ENCODE peak calls at places on chromosomes 1 and 21, in seven cellular contexts. One of them, this sample, is unnamed.
A peak's percentile ranks its signal among the peaks of the same experiment; 100 is the strongest.

GRCh38 chr1:153544453-153545066 is 1.0 kb downstream of the S100A4 start:
- DNase-seq in WTC11: no peak
- DNase-seq in mesothelial cell of epicardium: no peak
- DNase-seq in H9: no peak
- DNase-seq in PC-3: no peak
- DNase-seq in progenitor cell of endocrine pancreas: no peak
- DNase-seq in endothelial cell: no peak
- DNase-seq in this sample: no peak

GRCh38 chr1:154758346-154758745 is 111.7 kb downstream of the KCNN3 start:
- DNase-seq in H9: no peak
- DNase-seq in endothelial cell: no peak
- DNase-seq in mesothelial cell of epicardium: peak; percentile 35
- DNase-seq in WTC11: no peak
- DNase-seq in progenitor cell of endocrine pancreas: no peak
- DNase-seq in PC-3: no peak
- DNase-seq in this sample: no peak

GRCh38 chr1:20636785-20637347 is 3.6 kb downstream of the PINK1 start:
- DNase-seq in WTC11: no peak
- DNase-seq in endothelial cell: no peak
- DNase-seq in PC-3: no peak
- DNase-seq in progenitor cell of endocrine pancreas: no peak
- DNase-seq in mesothelial cell of epicardium: no peak
- DNase-seq in H9: no peak
- DNase-seq in this sample: no peak

GRCh38 chr1:235932090-235932510 is 65.4 kb upstream of the LYST start:
- DNase-seq in H9: no peak
- DNase-seq in endothelial cell: no peak
- DNase-seq in WTC11: no peak
- DNase-seq in progenitor cell of endocrine pancreas: no peak
- DNase-seq in mesothelial cell of epicardium: no peak
- DNase-seq in PC-3: no peak
- DNase-seq in this sample: no peak

GRCh38 chr1:53721088-53721487 is 17.9 kb downstream of the GLIS1 start:
- DNase-seq in mesothelial cell of epicardium: no peak
- DNase-seq in H9: no peak
- DNase-seq in progenitor cell of endocrine pancreas: no peak
- DNase-seq in PC-3: no peak
- DNase-seq in WTC11: no peak
- DNase-seq in endothelial cell: no peak
- DNase-seq in this sample: no peak

GRCh38 chr1:17967623-17968022 is 140.0 kb upstream of the IGSF21 start:
- DNase-seq in endothelial cell: no peak
- DNase-seq in H9: no peak
- DNase-seq in WTC11: no peak
- DNase-seq in progenitor cell of endocrine pancreas: no peak
- DNase-seq in mesothelial cell of epicardium: no peak
- DNase-seq in PC-3: no peak
- DNase-seq in this sample: no peak

GRCh38 chr21:46457801-46458314 is 833 bp upstream of the DIP2A start:
- DNase-seq in PC-3: peak; percentile 25
- DNase-seq in WTC11: no peak
- DNase-seq in H9: peak; percentile 37
- DNase-seq in progenitor cell of endocrine pancreas: peak; percentile 19
- DNase-seq in mesothelial cell of epicardium: no peak
- DNase-seq in endothelial cell: no peak
- DNase-seq in this sample: no peak

GRCh38 chr1:94542088-94542671 is 621 bp upstream of the F3 start:
- DNase-seq in progenitor cell of endocrine pancreas: no peak
- DNase-seq in mesothelial cell of epicardium: no peak
- DNase-seq in PC-3: peak; percentile 12
- DNase-seq in WTC11: peak; percentile 39
- DNase-seq in endothelial cell: no peak
- DNase-seq in H9: no peak
- DNase-seq in this sample: no peak

GRCh38 chr1:161884475-161884874 is 118.4 kb downstream of the ATF6 start:
- DNase-seq in H9: no peak
- DNase-seq in progenitor cell of endocrine pancreas: no peak
- DNase-seq in WTC11: no peak
- DNase-seq in mesothelial cell of epicardium: no peak
- DNase-seq in endothelial cell: no peak
- DNase-seq in PC-3: peak; percentile 31
- DNase-seq in this sample: no peak

GRCh38 chr1:108089482-108089881 is 110.7 kb downstream of the SLC25A24 start:
- DNase-seq in progenitor cell of endocrine pancreas: no peak
- DNase-seq in H9: no peak
- DNase-seq in WTC11: no peak
- DNase-seq in PC-3: no peak
- DNase-seq in mesothelial cell of epicardium: no peak
- DNase-seq in endothelial cell: no peak
- DNase-seq in this sample: no peak

GRCh38 chr1:190560161-190560681 is 82.6 kb upstream of the BRINP3 start:
- DNase-seq in mesothelial cell of epicardium: no peak
- DNase-seq in endothelial cell: no peak
- DNase-seq in PC-3: no peak
- DNase-seq in WTC11: no peak
- DNase-seq in H9: no peak
- DNase-seq in progenitor cell of endocrine pancreas: no peak
- DNase-seq in this sample: no peak

GRCh38 chr21:44051462-44051941 is 39.4 kb downstream of the TRAPPC10 start:
- DNase-seq in mesothelial cell of epicardium: no peak
- DNase-seq in PC-3: no peak
- DNase-seq in endothelial cell: no peak
- DNase-seq in H9: no peak
- DNase-seq in progenitor cell of endocrine pancreas: no peak
- DNase-seq in WTC11: no peak
- DNase-seq in this sample: no peak

GRCh38 chr1:34743775-34744174 is 11.1 kb upstream of the GJB5 start:
- DNase-seq in progenitor cell of endocrine pancreas: no peak
- DNase-seq in PC-3: no peak
- DNase-seq in H9: no peak
- DNase-seq in mesothelial cell of epicardium: no peak
- DNase-seq in WTC11: no peak
- DNase-seq in endothelial cell: no peak
- DNase-seq in this sample: no peak

GRCh38 chr1:147177611-147178370 is 5.5 kb upstream of the PRKAB2 start:
- DNase-seq in PC-3: peak; percentile 64
- DNase-seq in mesothelial cell of epicardium: no peak
- DNase-seq in endothelial cell: no peak
- DNase-seq in progenitor cell of endocrine pancreas: no peak
- DNase-seq in H9: peak; percentile 37
- DNase-seq in WTC11: no peak
- DNase-seq in this sample: no peak

GRCh38 chr1:36525166-36525565 is 42.5 kb upstream of the CSF3R start:
- DNase-seq in mesothelial cell of epicardium: no peak
- DNase-seq in PC-3: no peak
- DNase-seq in progenitor cell of endocrine pancreas: no peak
- DNase-seq in endothelial cell: no peak
- DNase-seq in WTC11: no peak
- DNase-seq in H9: no peak
- DNase-seq in this sample: no peak

GRCh38 chr1:29083318-29084195 is 40.1 kb downstream of the TMEM200B start:
- DNase-seq in endothelial cell: no peak
- DNase-seq in H9: no peak
- DNase-seq in mesothelial cell of epicardium: no peak
- DNase-seq in progenitor cell of endocrine pancreas: no peak
- DNase-seq in PC-3: no peak
- DNase-seq in WTC11: no peak
- DNase-seq in this sample: no peak

GRCh38 chr1:46065405-46065804 is 67.0 kb downstream of the PIK3R3 start:
- DNase-seq in PC-3: no peak
- DNase-seq in mesothelial cell of epicardium: no peak
- DNase-seq in progenitor cell of endocrine pancreas: no peak
- DNase-seq in endothelial cell: no peak
- DNase-seq in WTC11: no peak
- DNase-seq in H9: no peak
- DNase-seq in this sample: no peak

DNA sequence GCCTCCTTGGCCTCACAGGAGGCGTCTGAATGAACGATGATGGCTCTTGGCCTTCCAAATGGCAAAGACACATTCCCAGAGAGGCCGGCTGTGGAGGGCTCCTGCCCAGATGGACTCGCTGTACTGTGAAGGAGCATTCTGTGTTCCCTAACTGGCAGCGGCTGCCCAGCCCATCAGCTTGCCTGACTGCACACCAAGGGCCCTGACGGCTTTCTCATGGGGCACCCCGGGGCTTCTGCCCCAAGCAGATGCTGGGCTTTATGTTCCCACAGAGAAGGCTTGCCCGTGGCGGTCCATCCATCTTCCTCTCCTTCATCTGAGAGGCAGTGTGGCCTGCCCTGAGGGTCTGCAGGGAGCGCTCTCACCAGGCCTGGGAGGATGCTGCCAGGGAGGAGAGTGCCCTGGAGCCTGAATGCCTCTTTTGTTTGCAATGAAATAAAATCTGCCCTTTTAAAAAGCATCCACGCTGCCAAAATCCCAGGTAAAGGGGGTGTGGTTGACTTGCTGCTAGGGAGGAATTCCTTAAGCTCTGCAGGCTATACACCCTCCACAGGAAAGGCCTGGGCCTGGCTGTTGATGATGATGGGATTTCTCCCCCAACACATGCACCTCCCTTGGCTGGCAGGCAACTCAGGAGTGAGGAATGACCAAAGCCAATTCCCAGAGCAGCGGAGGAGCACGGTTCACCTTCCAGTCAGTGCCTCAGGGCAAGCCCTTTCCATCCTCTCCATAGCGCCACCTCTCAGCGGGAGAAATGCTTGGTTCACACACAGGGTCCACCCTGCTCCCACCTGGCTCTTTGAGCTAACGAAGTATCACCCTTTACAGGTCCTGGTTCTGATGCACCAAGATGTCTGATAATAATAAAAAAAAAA is 84.7 kb upstream of the SSX2IP start:
- DNase-seq in endothelial cell: no peak
- DNase-seq in H9: peak; percentile 75
- DNase-seq in PC-3: peak; percentile 94
- DNase-seq in WTC11: peak; percentile 69
- DNase-seq in progenitor cell of endocrine pancreas: no peak
- DNase-seq in mesothelial cell of epicardium: no peak
- DNase-seq in this sample: no peak
- TF ChIP-seq CTCF in endothelial cell: no peak
- TF ChIP-seq CTCF in H9: peak; percentile 52
- TF ChIP-seq CTCF in PC-3: peak; percentile 68
- TF ChIP-seq CTCF in WTC11: no peak
- TF ChIP-seq CTCF in progenitor cell of endocrine pancreas: no peak
- TF ChIP-seq CTCF in mesothelial cell of epicardium: no peak
- TF ChIP-seq CTCF in this sample: no peak

DNA sequence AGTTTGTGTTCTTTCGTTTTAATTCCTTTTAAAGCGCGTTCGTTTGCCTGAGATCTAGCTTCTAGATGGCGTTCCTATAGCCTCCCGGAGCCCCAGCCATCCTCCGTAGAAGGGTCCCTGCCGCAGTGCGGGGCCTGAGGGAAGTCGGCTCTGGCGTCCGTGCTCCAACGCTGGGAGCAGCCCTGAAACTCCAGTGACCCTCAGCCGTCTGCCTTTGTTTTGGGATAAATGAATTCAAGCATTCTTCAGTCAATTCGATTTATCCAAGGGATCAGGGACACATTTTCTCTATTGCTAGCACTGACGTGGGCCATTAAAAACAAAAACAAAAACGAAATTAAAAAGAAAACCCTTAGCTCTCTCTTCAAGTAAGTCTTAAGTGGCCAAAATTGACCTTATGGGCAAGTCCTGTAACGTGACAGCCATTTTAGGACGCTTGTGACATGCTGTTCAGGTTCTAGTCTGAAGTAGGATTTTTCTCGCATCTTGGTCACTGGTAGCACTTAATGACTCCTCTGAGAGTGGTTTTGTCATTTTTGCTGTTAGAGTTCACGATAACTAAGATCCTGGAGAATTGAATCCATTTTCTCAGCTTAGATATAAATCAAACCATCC is 757 bp upstream of the HSPA13 start:
- DNase-seq in mesothelial cell of epicardium: no peak
- DNase-seq in progenitor cell of endocrine pancreas: no peak
- DNase-seq in WTC11: no peak
- DNase-seq in endothelial cell: no peak
- DNase-seq in PC-3: no peak
- DNase-seq in H9: no peak
- DNase-seq in this sample: no peak
- TF ChIP-seq CTCF in mesothelial cell of epicardium: no peak
- TF ChIP-seq CTCF in progenitor cell of endocrine pancreas: no peak
- TF ChIP-seq CTCF in WTC11: no peak
- TF ChIP-seq CTCF in endothelial cell: no peak
- TF ChIP-seq CTCF in PC-3: no peak
- TF ChIP-seq CTCF in H9: no peak
- TF ChIP-seq CTCF in this sample: no peak

DNA sequence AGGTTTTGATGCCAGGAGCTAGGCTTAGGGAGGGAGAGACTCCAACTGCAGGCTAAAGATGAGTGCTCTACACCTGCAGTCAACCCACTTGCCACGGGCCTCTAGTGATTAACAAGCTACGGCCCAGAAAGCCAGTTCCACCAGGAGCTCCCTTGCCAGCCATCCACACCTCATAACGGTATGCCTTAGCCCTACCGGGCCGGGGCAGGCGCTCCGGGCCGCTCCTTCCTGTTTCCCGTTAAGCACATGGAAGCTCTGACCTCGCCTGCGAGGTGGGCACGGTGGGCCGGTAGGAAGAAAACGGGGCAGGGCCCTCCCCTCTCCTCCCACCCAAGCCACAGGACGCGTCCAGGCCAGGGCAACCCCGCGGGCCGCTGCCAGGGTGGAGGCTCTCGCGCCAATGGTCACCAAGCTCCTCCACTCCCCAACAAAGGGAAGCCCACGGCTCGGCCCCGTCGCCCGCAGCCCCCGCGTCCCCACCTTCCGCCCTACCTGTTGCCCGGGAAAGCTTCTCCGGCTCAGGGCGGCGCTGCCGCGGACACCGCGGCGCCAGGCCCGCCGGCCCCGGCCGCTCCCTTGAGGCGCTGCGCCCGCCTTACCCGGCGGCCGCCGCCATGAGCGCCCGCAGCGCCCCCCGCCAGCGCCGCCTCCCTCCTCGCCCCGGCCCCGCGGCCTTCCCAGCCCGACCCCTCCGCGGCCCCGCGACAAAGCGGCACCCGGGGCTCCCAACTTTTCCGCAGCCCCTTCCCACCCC is 632 bp downstream of the CERS2 start:
- DNase-seq in WTC11: peak; percentile 39
- DNase-seq in endothelial cell: peak; percentile 32
- DNase-seq in mesothelial cell of epicardium: peak; percentile 59
- DNase-seq in H9: peak; percentile 41
- DNase-seq in PC-3: peak; percentile 54
- DNase-seq in progenitor cell of endocrine pancreas: no peak
- DNase-seq in this sample: no peak
- TF ChIP-seq CTCF in WTC11: no peak
- TF ChIP-seq CTCF in endothelial cell: no peak
- TF ChIP-seq CTCF in mesothelial cell of epicardium: no peak
- TF ChIP-seq CTCF in H9: no peak
- TF ChIP-seq CTCF in PC-3: no peak
- TF ChIP-seq CTCF in progenitor cell of endocrine pancreas: no peak
- TF ChIP-seq CTCF in this sample: no peak

DNA sequence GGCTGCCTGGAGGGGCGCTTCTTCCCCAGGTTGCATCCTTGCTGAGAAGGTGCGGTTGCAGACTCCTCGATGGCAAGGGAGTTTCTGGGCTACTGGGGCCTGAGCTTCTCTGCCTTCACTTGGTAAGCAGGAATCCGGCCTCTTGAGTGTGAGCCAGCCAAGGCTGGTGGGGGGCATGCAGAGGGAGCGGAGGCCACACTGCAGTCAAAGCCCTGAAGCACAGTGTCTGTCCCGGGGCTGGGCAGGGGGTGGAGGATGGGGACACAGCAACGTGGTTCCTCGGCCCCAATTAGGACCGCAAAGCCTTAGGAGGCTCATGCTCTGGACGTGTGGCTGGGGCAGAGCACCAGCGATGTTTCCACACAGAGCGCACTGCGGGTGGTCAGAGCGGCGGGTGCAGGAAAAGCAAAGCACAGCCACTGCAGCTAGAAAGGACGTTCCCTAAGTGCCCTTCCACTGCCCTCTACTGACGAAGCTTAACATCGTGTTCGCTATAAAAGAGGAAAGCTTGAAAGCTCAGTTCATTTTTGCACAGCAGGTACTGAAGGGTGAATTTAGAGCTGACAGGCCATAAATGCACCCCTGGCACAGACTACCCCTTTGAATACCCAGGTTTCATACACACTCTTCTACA is 60.7 kb upstream of the COG2 start:
- DNase-seq in endothelial cell: peak; percentile 35
- DNase-seq in WTC11: peak; percentile 63
- DNase-seq in PC-3: peak; percentile 33
- DNase-seq in progenitor cell of endocrine pancreas: no peak
- DNase-seq in H9: peak; percentile 58
- DNase-seq in mesothelial cell of epicardium: no peak
- DNase-seq in this sample: no peak
- TF ChIP-seq CTCF in endothelial cell: no peak
- TF ChIP-seq CTCF in WTC11: no peak
- TF ChIP-seq CTCF in PC-3: peak; percentile 56
- TF ChIP-seq CTCF in progenitor cell of endocrine pancreas: no peak
- TF ChIP-seq CTCF in H9: peak; percentile 52
- TF ChIP-seq CTCF in mesothelial cell of epicardium: no peak
- TF ChIP-seq CTCF in this sample: no peak

This sample was measured in neural crest cell.